ENCODE peak calls at places on chromosomes 5 and 9, in six cellular contexts. One of them, this sample, is unnamed.
A peak's percentile ranks its signal among the peaks of the same experiment; 100 is the strongest.

GRCh38 chr9:120110520-120110919 is 469.4 kb downstream of the CDK5RAP2 start:
- DNase-seq in activated effector memory CD4-positive, alpha-beta T cell treated with anti-CD3 and anti-CD28 coated beads, Interleukin-2, amount 50 U/mL, for 16 hours: no peak
- DNase-seq in endothelial cell of umbilical vein: no peak
- DNase-seq in activated CD8-positive, alpha-beta memory T cell treated with anti-CD3 and anti-CD28 coated beads for 48 hours: no peak
- DNase-seq in NCI-H2081: peak; percentile 51
- DNase-seq in activated T-helper 9 cell treated with anti-CD3 and anti-CD28 coated beads, Interleukin-2, amount 50 U/mL, for 16 hours: no peak
- DNase-seq in this sample: no peak

GRCh38 chr5:149175346-149176113 is 34.2 kb downstream of the ABLIM3 start:
- DNase-seq in activated effector memory CD4-positive, alpha-beta T cell treated with anti-CD3 and anti-CD28 coated beads, Interleukin-2, amount 50 U/mL, for 16 hours: no peak
- DNase-seq in endothelial cell of umbilical vein: no peak
- DNase-seq in activated CD8-positive, alpha-beta memory T cell treated with anti-CD3 and anti-CD28 coated beads for 48 hours: no peak
- DNase-seq in NCI-H2081: no peak
- DNase-seq in activated T-helper 9 cell treated with anti-CD3 and anti-CD28 coated beads, Interleukin-2, amount 50 U/mL, for 16 hours: no peak
- DNase-seq in this sample: no peak

GRCh38 chr5:111367081-111367480 is 142.9 kb downstream of the CAMK4 start:
- DNase-seq in activated effector memory CD4-positive, alpha-beta T cell treated with anti-CD3 and anti-CD28 coated beads, Interleukin-2, amount 50 U/mL, for 16 hours: no peak
- DNase-seq in endothelial cell of umbilical vein: no peak
- DNase-seq in activated CD8-positive, alpha-beta memory T cell treated with anti-CD3 and anti-CD28 coated beads for 48 hours: no peak
- DNase-seq in NCI-H2081: no peak
- DNase-seq in activated T-helper 9 cell treated with anti-CD3 and anti-CD28 coated beads, Interleukin-2, amount 50 U/mL, for 16 hours: no peak
- DNase-seq in this sample: peak; percentile 7

GRCh38 chr5:139207302-139208000 is 9.3 kb upstream of the SIL1 start:
- DNase-seq in activated effector memory CD4-positive, alpha-beta T cell treated with anti-CD3 and anti-CD28 coated beads, Interleukin-2, amount 50 U/mL, for 16 hours: no peak
- DNase-seq in endothelial cell of umbilical vein: no peak
- DNase-seq in activated CD8-positive, alpha-beta memory T cell treated with anti-CD3 and anti-CD28 coated beads for 48 hours: no peak
- DNase-seq in NCI-H2081: no peak
- DNase-seq in activated T-helper 9 cell treated with anti-CD3 and anti-CD28 coated beads, Interleukin-2, amount 50 U/mL, for 16 hours: no peak
- DNase-seq in this sample: no peak

GRCh38 chr9:126509718-126510117 is 104.0 kb upstream of the LMX1B start:
- DNase-seq in activated effector memory CD4-positive, alpha-beta T cell treated with anti-CD3 and anti-CD28 coated beads, Interleukin-2, amount 50 U/mL, for 16 hours: peak; percentile 36
- DNase-seq in endothelial cell of umbilical vein: no peak
- DNase-seq in activated CD8-positive, alpha-beta memory T cell treated with anti-CD3 and anti-CD28 coated beads for 48 hours: no peak
- DNase-seq in NCI-H2081: no peak
- DNase-seq in activated T-helper 9 cell treated with anti-CD3 and anti-CD28 coated beads, Interleukin-2, amount 50 U/mL, for 16 hours: no peak
- DNase-seq in this sample: no peak

GRCh38 chr5:128644863-128645262 is 106.8 kb upstream of the FBN2 start:
- DNase-seq in activated effector memory CD4-positive, alpha-beta T cell treated with anti-CD3 and anti-CD28 coated beads, Interleukin-2, amount 50 U/mL, for 16 hours: no peak
- DNase-seq in endothelial cell of umbilical vein: peak; percentile 86
- DNase-seq in activated CD8-positive, alpha-beta memory T cell treated with anti-CD3 and anti-CD28 coated beads for 48 hours: no peak
- DNase-seq in NCI-H2081: no peak
- DNase-seq in activated T-helper 9 cell treated with anti-CD3 and anti-CD28 coated beads, Interleukin-2, amount 50 U/mL, for 16 hours: no peak
- DNase-seq in this sample: no peak

GRCh38 chr5:73625314-73625904 is 587 bp upstream of the ARHGEF28 start:
- DNase-seq in activated effector memory CD4-positive, alpha-beta T cell treated with anti-CD3 and anti-CD28 coated beads, Interleukin-2, amount 50 U/mL, for 16 hours: no peak
- DNase-seq in endothelial cell of umbilical vein: peak; percentile 70
- DNase-seq in activated CD8-positive, alpha-beta memory T cell treated with anti-CD3 and anti-CD28 coated beads for 48 hours: no peak
- DNase-seq in NCI-H2081: no peak
- DNase-seq in activated T-helper 9 cell treated with anti-CD3 and anti-CD28 coated beads, Interleukin-2, amount 50 U/mL, for 16 hours: no peak
- DNase-seq in this sample: peak; percentile 51

GRCh38 chr5:124411089-124411488 is 335.4 kb downstream of the ZNF608 start:
- DNase-seq in activated effector memory CD4-positive, alpha-beta T cell treated with anti-CD3 and anti-CD28 coated beads, Interleukin-2, amount 50 U/mL, for 16 hours: no peak
- DNase-seq in endothelial cell of umbilical vein: peak; percentile 13
- DNase-seq in activated CD8-positive, alpha-beta memory T cell treated with anti-CD3 and anti-CD28 coated beads for 48 hours: no peak
- DNase-seq in NCI-H2081: no peak
- DNase-seq in activated T-helper 9 cell treated with anti-CD3 and anti-CD28 coated beads, Interleukin-2, amount 50 U/mL, for 16 hours: no peak
- DNase-seq in this sample: no peak

GRCh38 chr9:124011460-124012301 is at the start of gene LHX2:
- DNase-seq in activated effector memory CD4-positive, alpha-beta T cell treated with anti-CD3 and anti-CD28 coated beads, Interleukin-2, amount 50 U/mL, for 16 hours: no peak
- DNase-seq in endothelial cell of umbilical vein: peak; percentile 46
- DNase-seq in activated CD8-positive, alpha-beta memory T cell treated with anti-CD3 and anti-CD28 coated beads for 48 hours: no peak
- DNase-seq in NCI-H2081: peak; percentile 60
- DNase-seq in activated T-helper 9 cell treated with anti-CD3 and anti-CD28 coated beads, Interleukin-2, amount 50 U/mL, for 16 hours: no peak
- DNase-seq in this sample: no peak

GRCh38 chr9:4741365-4742031 is 496 bp upstream of the AK3 start:
- DNase-seq in activated effector memory CD4-positive, alpha-beta T cell treated with anti-CD3 and anti-CD28 coated beads, Interleukin-2, amount 50 U/mL, for 16 hours: no peak
- DNase-seq in endothelial cell of umbilical vein: peak; percentile 27
- DNase-seq in activated CD8-positive, alpha-beta memory T cell treated with anti-CD3 and anti-CD28 coated beads for 48 hours: no peak
- DNase-seq in NCI-H2081: peak; percentile 28
- DNase-seq in activated T-helper 9 cell treated with anti-CD3 and anti-CD28 coated beads, Interleukin-2, amount 50 U/mL, for 16 hours: peak; percentile 3
- DNase-seq in this sample: peak; percentile 37

GRCh38 chr5:176785184-176786145 is 24.9 kb upstream of the UNC5A start:
- DNase-seq in activated effector memory CD4-positive, alpha-beta T cell treated with anti-CD3 and anti-CD28 coated beads, Interleukin-2, amount 50 U/mL, for 16 hours: no peak
- DNase-seq in endothelial cell of umbilical vein: no peak
- DNase-seq in activated CD8-positive, alpha-beta memory T cell treated with anti-CD3 and anti-CD28 coated beads for 48 hours: no peak
- DNase-seq in NCI-H2081: no peak
- DNase-seq in activated T-helper 9 cell treated with anti-CD3 and anti-CD28 coated beads, Interleukin-2, amount 50 U/mL, for 16 hours: no peak
- DNase-seq in this sample: no peak

GRCh38 chr5:82313016-82313415 is 34.9 kb upstream of the RPS23 start:
- DNase-seq in activated effector memory CD4-positive, alpha-beta T cell treated with anti-CD3 and anti-CD28 coated beads, Interleukin-2, amount 50 U/mL, for 16 hours: no peak
- DNase-seq in endothelial cell of umbilical vein: no peak
- DNase-seq in activated CD8-positive, alpha-beta memory T cell treated with anti-CD3 and anti-CD28 coated beads for 48 hours: no peak
- DNase-seq in NCI-H2081: no peak
- DNase-seq in activated T-helper 9 cell treated with anti-CD3 and anti-CD28 coated beads, Interleukin-2, amount 50 U/mL, for 16 hours: no peak
- DNase-seq in this sample: peak; percentile 57

GRCh38 chr5:140576776-140577201 is 12.2 kb downstream of the SLC35A4 start:
- DNase-seq in activated effector memory CD4-positive, alpha-beta T cell treated with anti-CD3 and anti-CD28 coated beads, Interleukin-2, amount 50 U/mL, for 16 hours: no peak
- DNase-seq in endothelial cell of umbilical vein: peak; percentile 24
- DNase-seq in activated CD8-positive, alpha-beta memory T cell treated with anti-CD3 and anti-CD28 coated beads for 48 hours: no peak
- DNase-seq in NCI-H2081: no peak
- DNase-seq in activated T-helper 9 cell treated with anti-CD3 and anti-CD28 coated beads, Interleukin-2, amount 50 U/mL, for 16 hours: no peak
- DNase-seq in this sample: no peak

GRCh38 chr9:9799287-9799686 is 813.5 kb downstream of the PTPRD start:
- DNase-seq in activated effector memory CD4-positive, alpha-beta T cell treated with anti-CD3 and anti-CD28 coated beads, Interleukin-2, amount 50 U/mL, for 16 hours: no peak
- DNase-seq in endothelial cell of umbilical vein: no peak
- DNase-seq in activated CD8-positive, alpha-beta memory T cell treated with anti-CD3 and anti-CD28 coated beads for 48 hours: no peak
- DNase-seq in NCI-H2081: no peak
- DNase-seq in activated T-helper 9 cell treated with anti-CD3 and anti-CD28 coated beads, Interleukin-2, amount 50 U/mL, for 16 hours: no peak
- DNase-seq in this sample: no peak

GRCh38 chr9:111356567-111357244 is 26.7 kb upstream of the OR2K2 start:
- DNase-seq in activated effector memory CD4-positive, alpha-beta T cell treated with anti-CD3 and anti-CD28 coated beads, Interleukin-2, amount 50 U/mL, for 16 hours: no peak
- DNase-seq in endothelial cell of umbilical vein: peak; percentile 53
- DNase-seq in activated CD8-positive, alpha-beta memory T cell treated with anti-CD3 and anti-CD28 coated beads for 48 hours: no peak
- DNase-seq in NCI-H2081: no peak
- DNase-seq in activated T-helper 9 cell treated with anti-CD3 and anti-CD28 coated beads, Interleukin-2, amount 50 U/mL, for 16 hours: no peak
- DNase-seq in this sample: no peak

GRCh38 chr5:94908889-94909480 is 290.5 kb downstream of the SLF1 start:
- DNase-seq in activated effector memory CD4-positive, alpha-beta T cell treated with anti-CD3 and anti-CD28 coated beads, Interleukin-2, amount 50 U/mL, for 16 hours: no peak
- DNase-seq in endothelial cell of umbilical vein: peak; percentile 46
- DNase-seq in activated CD8-positive, alpha-beta memory T cell treated with anti-CD3 and anti-CD28 coated beads for 48 hours: no peak
- DNase-seq in NCI-H2081: peak; percentile 46
- DNase-seq in activated T-helper 9 cell treated with anti-CD3 and anti-CD28 coated beads, Interleukin-2, amount 50 U/mL, for 16 hours: no peak
- DNase-seq in this sample: peak; percentile 73

GRCh38 chr9:119026120-119026519 is 343.1 kb downstream of the BRINP1 start:
- DNase-seq in activated effector memory CD4-positive, alpha-beta T cell treated with anti-CD3 and anti-CD28 coated beads, Interleukin-2, amount 50 U/mL, for 16 hours: no peak
- DNase-seq in endothelial cell of umbilical vein: no peak
- DNase-seq in activated CD8-positive, alpha-beta memory T cell treated with anti-CD3 and anti-CD28 coated beads for 48 hours: no peak
- DNase-seq in NCI-H2081: peak; percentile 36
- DNase-seq in activated T-helper 9 cell treated with anti-CD3 and anti-CD28 coated beads, Interleukin-2, amount 50 U/mL, for 16 hours: no peak
- DNase-seq in this sample: no peak

GRCh38 chr5:93960044-93960443 is 218.6 kb upstream of the POU5F2 start:
- DNase-seq in activated effector memory CD4-positive, alpha-beta T cell treated with anti-CD3 and anti-CD28 coated beads, Interleukin-2, amount 50 U/mL, for 16 hours: no peak
- DNase-seq in endothelial cell of umbilical vein: no peak
- DNase-seq in activated CD8-positive, alpha-beta memory T cell treated with anti-CD3 and anti-CD28 coated beads for 48 hours: no peak
- DNase-seq in NCI-H2081: no peak
- DNase-seq in activated T-helper 9 cell treated with anti-CD3 and anti-CD28 coated beads, Interleukin-2, amount 50 U/mL, for 16 hours: no peak
- DNase-seq in this sample: no peak

GRCh38 chr5:375921-376871 is 54.7 kb downstream of the AHRR start:
- DNase-seq in activated effector memory CD4-positive, alpha-beta T cell treated with anti-CD3 and anti-CD28 coated beads, Interleukin-2, amount 50 U/mL, for 16 hours: peak; percentile 60
- DNase-seq in endothelial cell of umbilical vein: no peak
- DNase-seq in activated CD8-positive, alpha-beta memory T cell treated with anti-CD3 and anti-CD28 coated beads for 48 hours: no peak
- DNase-seq in NCI-H2081: no peak
- DNase-seq in activated T-helper 9 cell treated with anti-CD3 and anti-CD28 coated beads, Interleukin-2, amount 50 U/mL, for 16 hours: no peak
- DNase-seq in this sample: no peak

GRCh38 chr9:136949239-136949816 is 2.7 kb upstream of the LCN12 start:
- DNase-seq in activated effector memory CD4-positive, alpha-beta T cell treated with anti-CD3 and anti-CD28 coated beads, Interleukin-2, amount 50 U/mL, for 16 hours: no peak
- DNase-seq in endothelial cell of umbilical vein: no peak
- DNase-seq in activated CD8-positive, alpha-beta memory T cell treated with anti-CD3 and anti-CD28 coated beads for 48 hours: no peak
- DNase-seq in NCI-H2081: no peak
- DNase-seq in activated T-helper 9 cell treated with anti-CD3 and anti-CD28 coated beads, Interleukin-2, amount 50 U/mL, for 16 hours: no peak
- DNase-seq in this sample: no peak

GRCh38 chr5:113917997-113918396 is 404.5 kb downstream of the YTHDC2 start:
- DNase-seq in activated effector memory CD4-positive, alpha-beta T cell treated with anti-CD3 and anti-CD28 coated beads, Interleukin-2, amount 50 U/mL, for 16 hours: no peak
- DNase-seq in endothelial cell of umbilical vein: no peak
- DNase-seq in activated CD8-positive, alpha-beta memory T cell treated with anti-CD3 and anti-CD28 coated beads for 48 hours: no peak
- DNase-seq in NCI-H2081: no peak
- DNase-seq in activated T-helper 9 cell treated with anti-CD3 and anti-CD28 coated beads, Interleukin-2, amount 50 U/mL, for 16 hours: no peak
- DNase-seq in this sample: no peak

GRCh38 chr9:72524820-72525539 is 3.6 kb downstream of the TMC1 start:
- DNase-seq in activated effector memory CD4-positive, alpha-beta T cell treated with anti-CD3 and anti-CD28 coated beads, Interleukin-2, amount 50 U/mL, for 16 hours: peak; percentile 78
- DNase-seq in endothelial cell of umbilical vein: peak; percentile 99
- DNase-seq in activated CD8-positive, alpha-beta memory T cell treated with anti-CD3 and anti-CD28 coated beads for 48 hours: no peak
- DNase-seq in NCI-H2081: no peak
- DNase-seq in activated T-helper 9 cell treated with anti-CD3 and anti-CD28 coated beads, Interleukin-2, amount 50 U/mL, for 16 hours: peak; percentile 26
- DNase-seq in this sample: peak; percentile 93

GRCh38 chr9:100590481-100590880 is 12.6 kb downstream of the CAVIN4 start:
- DNase-seq in activated effector memory CD4-positive, alpha-beta T cell treated with anti-CD3 and anti-CD28 coated beads, Interleukin-2, amount 50 U/mL, for 16 hours: no peak
- DNase-seq in endothelial cell of umbilical vein: peak; percentile 30
- DNase-seq in activated CD8-positive, alpha-beta memory T cell treated with anti-CD3 and anti-CD28 coated beads for 48 hours: no peak
- DNase-seq in NCI-H2081: no peak
- DNase-seq in activated T-helper 9 cell treated with anti-CD3 and anti-CD28 coated beads, Interleukin-2, amount 50 U/mL, for 16 hours: no peak
- DNase-seq in this sample: no peak

GRCh38 chr9:119974026-119974425 is 604.8 kb upstream of the BRINP1 start:
- DNase-seq in activated effector memory CD4-positive, alpha-beta T cell treated with anti-CD3 and anti-CD28 coated beads, Interleukin-2, amount 50 U/mL, for 16 hours: no peak
- DNase-seq in endothelial cell of umbilical vein: no peak
- DNase-seq in activated CD8-positive, alpha-beta memory T cell treated with anti-CD3 and anti-CD28 coated beads for 48 hours: no peak
- DNase-seq in NCI-H2081: no peak
- DNase-seq in activated T-helper 9 cell treated with anti-CD3 and anti-CD28 coated beads, Interleukin-2, amount 50 U/mL, for 16 hours: no peak
- DNase-seq in this sample: no peak

GRCh38 chr5:179118338-179118737 is 58.2 kb downstream of the ZNF354C start:
- DNase-seq in activated effector memory CD4-positive, alpha-beta T cell treated with anti-CD3 and anti-CD28 coated beads, Interleukin-2, amount 50 U/mL, for 16 hours: no peak
- DNase-seq in endothelial cell of umbilical vein: no peak
- DNase-seq in activated CD8-positive, alpha-beta memory T cell treated with anti-CD3 and anti-CD28 coated beads for 48 hours: no peak
- DNase-seq in NCI-H2081: no peak
- DNase-seq in activated T-helper 9 cell treated with anti-CD3 and anti-CD28 coated beads, Interleukin-2, amount 50 U/mL, for 16 hours: no peak
- DNase-seq in this sample: no peak

GRCh38 chr5:56817306-56817986 is 2.1 kb downstream of the MAP3K1 start:
- DNase-seq in activated effector memory CD4-positive, alpha-beta T cell treated with anti-CD3 and anti-CD28 coated beads, Interleukin-2, amount 50 U/mL, for 16 hours: no peak
- DNase-seq in endothelial cell of umbilical vein: peak; percentile 56
- DNase-seq in activated CD8-positive, alpha-beta memory T cell treated with anti-CD3 and anti-CD28 coated beads for 48 hours: no peak
- DNase-seq in NCI-H2081: no peak
- DNase-seq in activated T-helper 9 cell treated with anti-CD3 and anti-CD28 coated beads, Interleukin-2, amount 50 U/mL, for 16 hours: no peak
- DNase-seq in this sample: peak; percentile 64

GRCh38 chr9:33139421-33140228 is 27.5 kb downstream of the B4GALT1 start:
- DNase-seq in activated effector memory CD4-positive, alpha-beta T cell treated with anti-CD3 and anti-CD28 coated beads, Interleukin-2, amount 50 U/mL, for 16 hours: peak; percentile 61
- DNase-seq in endothelial cell of umbilical vein: no peak
- DNase-seq in activated CD8-positive, alpha-beta memory T cell treated with anti-CD3 and anti-CD28 coated beads for 48 hours: no peak
- DNase-seq in NCI-H2081: no peak
- DNase-seq in activated T-helper 9 cell treated with anti-CD3 and anti-CD28 coated beads, Interleukin-2, amount 50 U/mL, for 16 hours: no peak
- DNase-seq in this sample: no peak

GRCh38 chr9:120221844-120222243 is 358.1 kb downstream of the CDK5RAP2 start:
- DNase-seq in activated effector memory CD4-positive, alpha-beta T cell treated with anti-CD3 and anti-CD28 coated beads, Interleukin-2, amount 50 U/mL, for 16 hours: no peak
- DNase-seq in endothelial cell of umbilical vein: no peak
- DNase-seq in activated CD8-positive, alpha-beta memory T cell treated with anti-CD3 and anti-CD28 coated beads for 48 hours: no peak
- DNase-seq in NCI-H2081: no peak
- DNase-seq in activated T-helper 9 cell treated with anti-CD3 and anti-CD28 coated beads, Interleukin-2, amount 50 U/mL, for 16 hours: no peak
- DNase-seq in this sample: no peak

GRCh38 chr9:121736964-121737462 is 85.6 kb downstream of the DAB2IP start:
- DNase-seq in activated effector memory CD4-positive, alpha-beta T cell treated with anti-CD3 and anti-CD28 coated beads, Interleukin-2, amount 50 U/mL, for 16 hours: no peak
- DNase-seq in endothelial cell of umbilical vein: no peak
- DNase-seq in activated CD8-positive, alpha-beta memory T cell treated with anti-CD3 and anti-CD28 coated beads for 48 hours: no peak
- DNase-seq in NCI-H2081: no peak
- DNase-seq in activated T-helper 9 cell treated with anti-CD3 and anti-CD28 coated beads, Interleukin-2, amount 50 U/mL, for 16 hours: no peak
- DNase-seq in this sample: peak; percentile 94

This sample was measured in HT-29.